ENCODE peak calls at places on chromosomes 16 and 17, in five cellular contexts. V is ovary, K is GM12878, A is adrenal gland, C is thyroid gland. F is an unnamed sample.

GRCh38 chr17:75784473-75785015 is at the start of gene UNK:
- DNase-seq in V (peak), K (peak), A (peak), C (peak), F (peak)

GRCh38 chr16:50360033-50360778 is 8.6 kb downstream of the BRD7 start:
- DNase-seq in V (no peak), K (no peak), A (no peak), C (no peak), F (peak)

GRCh38 chr16:50369133-50369804 is 481 bp upstream of the BRD7 start:
- DNase-seq in V (no peak), K (no peak), A (no peak), C (no peak), F (no peak)

GRCh38 chr16:22789281-22789945 is 24.5 kb upstream of the HS3ST2 start:
- DNase-seq in V (no peak), K (no peak), A (no peak), C (no peak), F (no peak)

GRCh38 chr17:41406205-41406604 is 8.8 kb upstream of the KRT31 start:
- DNase-seq in V (no peak), K (no peak), A (no peak), C (no peak), F (no peak)

GRCh38 chr16:83310816-83311215 is 497.0 kb upstream of the HSBP1 start:
- DNase-seq in V (no peak), K (no peak), A (no peak), C (no peak), F (no peak)

GRCh38 chr17:76091526-76092285 is 11.9 kb downstream of the EXOC7 start:
- DNase-seq in V (no peak), K (no peak), A (no peak), C (no peak), F (no peak)

GRCh38 chr17:144936-145670 is 7.7 kb downstream of the SCGB1C2 start:
- DNase-seq in V (peak), K (no peak), A (peak), C (no peak), F (peak)

GRCh38 chr17:80034977-80035686 is 540 bp downstream of the TBC1D16 start:
- DNase-seq in V (peak), K (no peak), A (peak), C (peak), F (no peak)

GRCh38 chr16:87956771-87957279 is 5.6 kb downstream of the BANP start:
- DNase-seq in V (no peak), K (no peak), A (no peak), C (no peak), F (no peak)

GRCh38 chr17:6910987-6911603 is 79.6 kb upstream of the TEKT1 start:
- DNase-seq in V (no peak), K (no peak), A (no peak), C (no peak), F (no peak)

GRCh38 chr16:19067349-19068236 is at the start of gene COQ7:
- DNase-seq in V (peak), K (peak), A (peak), C (peak), F (peak)
- TF ChIP-seq POLR2A in V (peak), K (peak), A (peak), C (no peak), F (peak)

GRCh38 chr17:43125133-43125966 is at the start of gene BRCA1:
- DNase-seq in V (peak), K (peak), A (peak), C (peak), F (peak)
- TF ChIP-seq POLR2A in V (peak), K (peak), A (peak), C (no peak), F (no peak)

DNA sequence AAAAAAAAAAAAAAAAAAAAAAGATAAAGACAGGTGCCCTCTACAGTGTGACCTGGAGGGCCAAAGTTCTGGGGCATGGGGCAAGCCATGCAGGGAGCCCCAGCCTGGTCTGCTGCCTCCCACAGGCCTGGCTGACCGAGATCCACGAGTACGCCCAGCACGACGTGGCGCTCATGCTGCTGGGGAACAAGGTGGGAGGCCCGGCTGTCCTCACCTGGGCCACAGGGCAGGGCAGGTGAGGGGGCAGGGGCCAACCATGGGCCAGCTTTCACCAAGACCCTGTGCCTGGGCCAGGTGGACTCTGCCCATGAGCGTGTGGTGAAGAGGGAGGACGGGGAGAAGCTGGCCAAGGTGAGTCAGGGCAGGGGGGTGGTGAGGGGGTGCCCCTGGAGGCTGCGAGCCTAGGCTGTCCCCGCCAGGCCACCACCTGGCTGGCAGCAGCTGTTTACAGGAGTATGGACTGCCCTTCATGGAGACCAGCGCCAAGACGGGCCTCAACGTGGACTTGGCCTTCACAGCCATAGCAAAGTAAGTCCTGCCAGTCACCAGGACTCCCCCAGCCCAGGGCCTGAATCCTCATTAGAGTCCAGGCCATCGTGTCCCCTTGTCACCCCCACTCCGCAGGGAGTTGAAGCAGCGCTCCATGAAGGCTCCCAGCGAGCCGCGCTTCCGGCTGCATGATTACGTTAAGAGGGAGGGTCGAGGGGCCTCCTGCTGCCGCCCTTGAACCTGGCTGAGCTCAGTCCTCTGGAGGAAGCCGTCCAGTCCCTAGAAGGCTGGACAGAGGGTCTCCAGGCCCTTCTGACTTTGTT is 2.7 kb upstream of the TRAF7 start:
- DNase-seq in V (no peak), K (no peak), A (no peak), C (peak), F (peak)
- TF ChIP-seq POLR2A in V (no peak), K (peak), A (no peak), C (no peak), F (no peak)

GRCh38 chr16:11914759-11915643 is 755 bp downstream of the GSPT1 start:
- DNase-seq in V (no peak), K (no peak), A (peak), C (peak), F (peak)
- TF ChIP-seq POLR2A in V (no peak), K (peak), A (peak), C (no peak), F (no peak)

DNA sequence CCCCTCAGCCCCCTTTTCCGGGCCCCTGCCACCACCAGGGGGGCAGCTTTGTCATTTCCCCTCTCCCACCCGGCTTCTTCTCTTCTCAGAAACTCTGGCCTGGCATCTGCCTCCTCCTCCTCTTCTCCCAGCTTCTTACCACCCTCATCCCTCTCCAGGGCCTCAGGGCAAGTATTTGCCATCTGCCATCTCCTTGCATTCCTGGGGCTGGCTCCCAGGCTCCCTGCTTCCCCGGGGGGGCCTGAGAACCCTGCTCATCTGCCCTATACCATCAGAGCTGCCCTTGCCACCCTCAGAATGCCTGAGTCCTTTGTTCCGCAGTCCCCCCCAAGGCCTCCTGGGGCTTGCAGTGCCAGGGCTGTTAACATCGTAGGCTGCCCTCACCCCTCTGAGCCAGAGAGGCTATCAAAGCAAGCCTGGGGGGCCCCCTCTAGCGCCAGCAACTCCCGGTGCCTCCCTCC is 21.0 kb upstream of the SP2 start:
- DNase-seq in V (no peak), K (no peak), A (no peak), C (no peak), F (no peak)
- TF ChIP-seq POLR2A in V (no peak), K (no peak), A (no peak), C (no peak), F (no peak)

GRCh38 chr16:9092963-9093477 is 1.6 kb downstream of the HAPSTR1 start:
- DNase-seq in V (peak), K (no peak), A (peak), C (peak), F (peak)
- TF ChIP-seq POLR2A in V (no peak), K (peak), A (peak), C (no peak), F (no peak)

GRCh38 chr16:80198995-80199299 is 341.8 kb upstream of the DYNLRB2 start:
- DNase-seq in V (no peak), K (no peak), A (no peak), C (no peak), F (no peak)
- TF ChIP-seq POLR2A in V (no peak), K (no peak), A (no peak), C (no peak), F (no peak)

F was measured in stomach.